ENCODE peak calls at places on chromosomes 12 and 14, in six cellular contexts. T, P, W, D, U and B are unnamed samples.

GRCh38 chr12:18706798-18707197 is 31.0 kb downstream of the PLCZ1 start:
- DNase-seq in T (no peak), P (no peak), W (no peak), D (no peak), U (no peak), B (no peak)

GRCh38 chr14:62957562-62957961 is 87.7 kb downstream of the KCNH5 start:
- DNase-seq in T (no peak), P (no peak), W (no peak), D (no peak), U (no peak), B (no peak)

GRCh38 chr12:95942532-95943230 is at the start of gene CCDC38:
- DNase-seq in T (peak; percentile 87), P (peak; percentile 89), W (peak; percentile 79), D (peak; percentile 84), U (peak; percentile 98), B (peak; percentile 92)

GRCh38 chr14:66281036-66281776 is 205.0 kb upstream of the CCDC196 start:
- DNase-seq in T (no peak), P (no peak), W (peak; percentile 86), D (peak; percentile 23), U (no peak), B (no peak)

GRCh38 chr14:99628832-99629618 is 15.9 kb upstream of the HHIPL1 start:
- DNase-seq in T (peak; percentile 74), P (peak; percentile 75), W (peak; percentile 83), D (peak; percentile 74), U (peak; percentile 93), B (peak; percentile 95)

GRCh38 chr14:78005325-78005724 is 164.8 kb upstream of the NRXN3 start:
- DNase-seq in T (no peak), P (peak; percentile 53), W (no peak), D (no peak), U (no peak), B (no peak)

GRCh38 chr12:1320021-1320420 is 274.4 kb downstream of the FBXL14 start:
- DNase-seq in T (no peak), P (no peak), W (no peak), D (no peak), U (no peak), B (no peak)

GRCh38 chr14:93745603-93746273 is 42.5 kb downstream of the PRIMA1 start:
- DNase-seq in T (no peak), P (no peak), W (no peak), D (no peak), U (peak; percentile 77), B (peak; percentile 56)

GRCh38 chr14:96126339-96126770 is 78.3 kb upstream of the BDKRB2 start:
- DNase-seq in T (no peak), P (no peak), W (no peak), D (peak; percentile 12), U (no peak), B (no peak)

GRCh38 chr12:120037851-120038250 is 48.8 kb downstream of the BICDL1 start:
- DNase-seq in T (no peak), P (no peak), W (no peak), D (no peak), U (no peak), B (no peak)

GRCh38 chr14:51462182-51462581 is 189.5 kb upstream of the FRMD6 start:
- DNase-seq in T (no peak), P (no peak), W (no peak), D (no peak), U (no peak), B (no peak)

GRCh38 chr14:56137842-56138241 is 19.6 kb downstream of the PELI2 start:
- DNase-seq in T (no peak), P (no peak), W (no peak), D (no peak), U (no peak), B (peak; percentile 60)

GRCh38 chr14:101502761-101503392 is 58.4 kb upstream of the DIO3 start:
- DNase-seq in T (no peak), P (no peak), W (peak; percentile 52), D (no peak), U (no peak), B (peak; percentile 9)

GRCh38 chr12:121089031-121089812 is 43.5 kb upstream of the P2RX7 start:
- DNase-seq in T (no peak), P (no peak), W (no peak), D (no peak), U (no peak), B (peak; percentile 77)

GRCh38 chr14:61103541-61104339 is 122.7 kb downstream of the SLC38A6 start:
- DNase-seq in T (peak; percentile 64), P (peak; percentile 98), W (peak; percentile 82), D (no peak), U (peak; percentile 28), B (peak; percentile 78)

GRCh38 chr12:89276860-89277259 is 75.4 kb downstream of the DUSP6 start:
- DNase-seq in T (no peak), P (no peak), W (no peak), D (no peak), U (no peak), B (no peak)

GRCh38 chr14:100290607-100291304 is 15.5 kb downstream of the SLC25A29 start:
- DNase-seq in T (no peak), P (no peak), W (no peak), D (no peak), U (peak; percentile 26), B (peak; percentile 42)

GRCh38 chr12:122363782-122364181 is 58.7 kb downstream of the CLIP1 start:
- DNase-seq in T (no peak), P (no peak), W (peak; percentile 80), D (no peak), U (no peak), B (peak; percentile 40)

GRCh38 chr12:14650791-14651190 is 45.6 kb downstream of the GUCY2C start:
- DNase-seq in T (no peak), P (no peak), W (no peak), D (no peak), U (no peak), B (no peak)

GRCh38 chr14:22483863-22484593 is 105.0 kb downstream of the DAD1 start:
- DNase-seq in T (no peak), P (peak; percentile 91), W (no peak), D (no peak), U (no peak), B (no peak)

GRCh38 chr14:104743461-104744380 is 9.2 kb upstream of the SIVA1 start:
- DNase-seq in T (no peak), P (no peak), W (no peak), D (no peak), U (no peak), B (no peak)

GRCh38 chr14:44962573-44963528 is 861 bp downstream of the TOGARAM1 start:
- DNase-seq in T (peak; percentile 47), P (peak; percentile 49), W (peak; percentile 76), D (peak; percentile 60), U (no peak), B (no peak)

GRCh38 chr12:67661311-67662011 is 12.9 kb downstream of the DYRK2 start:
- DNase-seq in T (no peak), P (peak; percentile 85), W (no peak), D (no peak), U (peak; percentile 47), B (no peak)

DNA sequence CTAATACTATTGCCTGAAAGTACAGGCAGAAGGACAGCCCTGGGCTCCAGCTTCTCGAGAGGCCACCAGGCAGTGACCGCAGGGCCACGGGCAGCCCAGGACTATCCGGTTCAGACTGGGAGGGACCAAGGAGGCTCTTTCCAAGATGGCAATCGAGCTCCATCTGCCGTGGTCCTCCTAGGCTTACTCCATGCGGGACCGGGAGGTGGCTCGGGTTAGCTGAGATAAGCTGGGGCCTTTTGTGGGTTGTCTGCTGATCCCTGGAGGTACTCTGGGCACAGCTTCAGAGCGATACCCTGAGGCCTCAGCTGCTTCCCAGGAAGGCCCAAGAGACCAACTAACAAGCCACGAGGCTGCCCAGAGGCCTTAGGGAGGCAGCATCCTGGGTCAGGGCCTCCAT is 33.1 kb downstream of the SNRNP35 start:
- DNase-seq in T (no peak), P (no peak), W (no peak), D (no peak), U (no peak), B (no peak)
- H3K27me3 ChIP-seq in T (no peaks in the 10 kb centered on the region), P (no peaks in the 10 kb centered on the region), W (no peaks in the 10 kb centered on the region), D (no peaks in the 10 kb centered on the region), U (no peaks in the 10 kb centered on the region), B (no peaks in the 10 kb centered on the region)

GRCh38 chr12:6056406-6057211 is 67.9 kb downstream of the VWF start:
- DNase-seq in T (no peak), P (peak; percentile 33), W (no peak), D (no peak), U (peak; percentile 74), B (peak; percentile 91)
- TF ChIP-seq CTCF in T (no peak), P (peak; percentile 50), W (no peak), D (peak; percentile 18), U (peak; percentile 49), B (peak; percentile 87)

DNA sequence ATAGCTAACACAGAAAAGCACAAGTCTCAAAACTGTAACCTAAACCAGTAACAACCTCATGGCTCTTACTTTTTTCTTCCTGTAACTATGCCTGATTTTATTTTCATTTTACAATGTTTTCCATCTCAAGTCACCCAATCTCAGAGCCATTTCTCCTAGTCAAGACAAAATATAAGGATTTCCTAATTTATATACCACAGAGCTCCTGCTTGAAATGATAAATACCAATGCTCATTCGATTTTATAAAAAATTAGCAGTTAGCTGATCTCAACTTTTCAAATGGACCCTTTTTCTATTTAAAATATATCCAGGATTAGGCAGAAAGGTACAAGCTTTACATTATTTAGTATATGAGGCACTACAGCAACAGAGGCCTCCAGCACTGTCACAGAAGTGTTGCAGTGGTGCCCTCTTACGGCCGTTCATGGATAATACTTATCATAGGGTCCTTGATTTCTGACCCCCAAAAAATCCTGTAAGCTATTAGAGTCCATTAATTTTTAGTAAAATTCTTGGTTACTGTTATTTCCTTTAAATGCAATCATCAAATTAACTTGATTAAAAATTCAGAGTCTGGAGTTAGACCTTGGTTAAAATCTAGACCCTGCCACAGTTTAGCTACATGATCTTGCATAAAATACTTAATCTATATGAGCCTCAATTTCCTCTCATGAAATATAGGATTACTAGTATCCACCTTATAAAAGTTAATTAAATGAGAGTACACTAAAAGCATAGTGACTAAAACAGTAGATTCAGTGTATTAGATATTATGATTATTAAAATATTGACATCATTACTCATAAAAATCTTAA is 68.3 kb downstream of the SEC23A start:
- DNase-seq in T (no peak), P (peak; percentile 61), W (no peak), D (no peak), U (peak; percentile 5), B (no peak)
- H3K36me3 ChIP-seq in T (peaks cover 29% of the 10 kb centered on the region), P (peaks cover 19% of the 10 kb centered on the region), W (peaks cover 75% of the 10 kb centered on the region), D (no peaks in the 10 kb centered on the region), U (peaks cover 41% of the 10 kb centered on the region), B (peaks cover 95% of the 10 kb centered on the region)

GRCh38 chr12:113061061-113061694 is 4.6 kb downstream of the DTX1 start:
- DNase-seq in T (no peak), P (no peak), W (no peak), D (no peak), U (peak; percentile 67), B (no peak)
- H3K27me3 ChIP-seq in T (no peaks in the 10 kb centered on the region), P (peaks cover 6% of the 10 kb centered on the region), W (no peaks in the 10 kb centered on the region), D (peaks cover 20% of the 10 kb centered on the region), U (peaks cover 4% of the 10 kb centered on the region), B (peaks cover 39% of the 10 kb centered on the region)